ENCODE peak calls at places on chromosomes 4 and X, in eight cellular contexts. One of them, this sample, is unnamed.

GRCh38 chr4:62709618-62710252 is 1509.6 kb downstream of the ADGRL3 start:
- DNase-seq in WTC11: no peak
- DNase-seq in dorsolateral prefrontal cortex: no peak
- DNase-seq in mesothelial cell of epicardium: no peak
- DNase-seq in lower leg skin: no peak
- DNase-seq in lower lobe of right lung: no peak
- DNase-seq in tibial artery: no peak
- DNase-seq in SK-N-SH: peak
- DNase-seq in this sample: no peak

GRCh38 chr4:141713185-141713584 is 76.8 kb downstream of the IL15 start:
- DNase-seq in WTC11: no peak
- DNase-seq in dorsolateral prefrontal cortex: no peak
- DNase-seq in mesothelial cell of epicardium: no peak
- DNase-seq in lower leg skin: no peak
- DNase-seq in lower lobe of right lung: no peak
- DNase-seq in tibial artery: no peak
- DNase-seq in SK-N-SH: no peak
- DNase-seq in this sample: no peak

GRCh38 chrX:78514852-78515251 is 144.3 kb downstream of the RTL3 start:
- DNase-seq in WTC11: peak
- DNase-seq in dorsolateral prefrontal cortex: no peak
- DNase-seq in mesothelial cell of epicardium: no peak
- DNase-seq in lower leg skin: no peak
- DNase-seq in lower lobe of right lung: no peak
- DNase-seq in tibial artery: no peak
- DNase-seq in SK-N-SH: no peak
- DNase-seq in this sample: no peak

GRCh38 chr4:4854649-4855292 is 4.7 kb upstream of the MSX1 start:
- DNase-seq in WTC11: peak
- DNase-seq in dorsolateral prefrontal cortex: no peak
- DNase-seq in mesothelial cell of epicardium: no peak
- DNase-seq in lower leg skin: no peak
- DNase-seq in lower lobe of right lung: no peak
- DNase-seq in tibial artery: peak
- DNase-seq in SK-N-SH: peak
- DNase-seq in this sample: no peak

GRCh38 chrX:42119076-42119475 is 195.7 kb upstream of the CASK start:
- DNase-seq in WTC11: no peak
- DNase-seq in dorsolateral prefrontal cortex: no peak
- DNase-seq in mesothelial cell of epicardium: no peak
- DNase-seq in lower leg skin: no peak
- DNase-seq in lower lobe of right lung: no peak
- DNase-seq in tibial artery: no peak
- DNase-seq in SK-N-SH: no peak
- DNase-seq in this sample: no peak

GRCh38 chr4:109294006-109294405 is 8.5 kb downstream of the COL25A1 start:
- DNase-seq in WTC11: peak
- DNase-seq in dorsolateral prefrontal cortex: no peak
- DNase-seq in mesothelial cell of epicardium: no peak
- DNase-seq in lower leg skin: no peak
- DNase-seq in lower lobe of right lung: no peak
- DNase-seq in tibial artery: no peak
- DNase-seq in SK-N-SH: peak
- DNase-seq in this sample: no peak

GRCh38 chr4:141898336-141898735 is 262.0 kb downstream of the IL15 start:
- DNase-seq in WTC11: no peak
- DNase-seq in dorsolateral prefrontal cortex: no peak
- DNase-seq in mesothelial cell of epicardium: no peak
- DNase-seq in lower leg skin: no peak
- DNase-seq in lower lobe of right lung: no peak
- DNase-seq in tibial artery: no peak
- DNase-seq in SK-N-SH: no peak
- DNase-seq in this sample: no peak

GRCh38 chr4:38132140-38132673 is 172.0 kb downstream of the PTTG2 start:
- DNase-seq in WTC11: no peak
- DNase-seq in dorsolateral prefrontal cortex: peak
- DNase-seq in mesothelial cell of epicardium: no peak
- DNase-seq in lower leg skin: no peak
- DNase-seq in lower lobe of right lung: no peak
- DNase-seq in tibial artery: no peak
- DNase-seq in SK-N-SH: peak
- DNase-seq in this sample: peak

GRCh38 chr4:8365951-8366350 is 74.6 kb downstream of the ACOX3 start:
- DNase-seq in WTC11: no peak
- DNase-seq in dorsolateral prefrontal cortex: no peak
- DNase-seq in mesothelial cell of epicardium: no peak
- DNase-seq in lower leg skin: no peak
- DNase-seq in lower lobe of right lung: peak
- DNase-seq in tibial artery: no peak
- DNase-seq in SK-N-SH: peak
- DNase-seq in this sample: no peak

GRCh38 chr4:6095897-6096296 is 77.7 kb upstream of the C4orf50 start:
- DNase-seq in WTC11: no peak
- DNase-seq in dorsolateral prefrontal cortex: no peak
- DNase-seq in mesothelial cell of epicardium: no peak
- DNase-seq in lower leg skin: peak
- DNase-seq in lower lobe of right lung: no peak
- DNase-seq in tibial artery: peak
- DNase-seq in SK-N-SH: no peak
- DNase-seq in this sample: no peak

GRCh38 chrX:98350940-98351339 is 1467.2 kb downstream of the RPA4 start:
- DNase-seq in WTC11: no peak
- DNase-seq in dorsolateral prefrontal cortex: no peak
- DNase-seq in mesothelial cell of epicardium: no peak
- DNase-seq in lower leg skin: no peak
- DNase-seq in lower lobe of right lung: no peak
- DNase-seq in tibial artery: no peak
- DNase-seq in SK-N-SH: no peak
- DNase-seq in this sample: no peak

GRCh38 chrX:9311411-9312160 is 153.3 kb upstream of the TBL1X start:
- DNase-seq in WTC11: no peak
- DNase-seq in dorsolateral prefrontal cortex: no peak
- DNase-seq in mesothelial cell of epicardium: no peak
- DNase-seq in lower leg skin: no peak
- DNase-seq in lower lobe of right lung: no peak
- DNase-seq in tibial artery: no peak
- DNase-seq in SK-N-SH: no peak
- DNase-seq in this sample: no peak

GRCh38 chr4:4502694-4503311 is 39.0 kb downstream of the STX18 start:
- DNase-seq in WTC11: no peak
- DNase-seq in dorsolateral prefrontal cortex: no peak
- DNase-seq in mesothelial cell of epicardium: no peak
- DNase-seq in lower leg skin: no peak
- DNase-seq in lower lobe of right lung: no peak
- DNase-seq in tibial artery: no peak
- DNase-seq in SK-N-SH: no peak
- DNase-seq in this sample: no peak

GRCh38 chrX:51461053-51462050 is 35.0 kb downstream of the NUDT11 start:
- DNase-seq in WTC11: peak
- DNase-seq in dorsolateral prefrontal cortex: no peak
- DNase-seq in mesothelial cell of epicardium: no peak
- DNase-seq in lower leg skin: no peak
- DNase-seq in lower lobe of right lung: no peak
- DNase-seq in tibial artery: no peak
- DNase-seq in SK-N-SH: peak
- DNase-seq in this sample: no peak

GRCh38 chr4:146637853-146638800 is 566 bp upstream of the POU4F2 start:
- DNase-seq in WTC11: peak
- DNase-seq in dorsolateral prefrontal cortex: no peak
- DNase-seq in mesothelial cell of epicardium: no peak
- DNase-seq in lower leg skin: no peak
- DNase-seq in lower lobe of right lung: peak
- DNase-seq in tibial artery: no peak
- DNase-seq in SK-N-SH: peak
- DNase-seq in this sample: no peak

GRCh38 chr4:48943387-48943786 is 36.8 kb upstream of the OCIAD2 start:
- DNase-seq in WTC11: peak
- DNase-seq in dorsolateral prefrontal cortex: no peak
- DNase-seq in mesothelial cell of epicardium: no peak
- DNase-seq in lower leg skin: no peak
- DNase-seq in lower lobe of right lung: no peak
- DNase-seq in tibial artery: no peak
- DNase-seq in SK-N-SH: no peak
- DNase-seq in this sample: no peak

GRCh38 chr4:73127839-73128448 is 58.4 kb upstream of the COX18 start:
- DNase-seq in WTC11: peak
- DNase-seq in dorsolateral prefrontal cortex: peak
- DNase-seq in mesothelial cell of epicardium: no peak
- DNase-seq in lower leg skin: no peak
- DNase-seq in lower lobe of right lung: no peak
- DNase-seq in tibial artery: no peak
- DNase-seq in SK-N-SH: peak
- DNase-seq in this sample: no peak

GRCh38 chrX:110042521-110042920 is 39.6 kb downstream of the TMEM164 start:
- DNase-seq in WTC11: no peak
- DNase-seq in dorsolateral prefrontal cortex: no peak
- DNase-seq in mesothelial cell of epicardium: no peak
- DNase-seq in lower leg skin: no peak
- DNase-seq in lower lobe of right lung: no peak
- DNase-seq in tibial artery: no peak
- DNase-seq in SK-N-SH: no peak
- DNase-seq in this sample: no peak

GRCh38 chr4:28709821-28710330 is 1849.2 kb downstream of the STIM2 start:
- DNase-seq in WTC11: no peak
- DNase-seq in dorsolateral prefrontal cortex: no peak
- DNase-seq in mesothelial cell of epicardium: no peak
- DNase-seq in lower leg skin: no peak
- DNase-seq in lower lobe of right lung: no peak
- DNase-seq in tibial artery: no peak
- DNase-seq in SK-N-SH: no peak
- DNase-seq in this sample: no peak

GRCh38 chr4:189912170-189912569 is 28.5 kb upstream of the FRG1 start:
- DNase-seq in WTC11: no peak
- DNase-seq in dorsolateral prefrontal cortex: no peak
- DNase-seq in mesothelial cell of epicardium: no peak
- DNase-seq in lower leg skin: no peak
- DNase-seq in lower lobe of right lung: no peak
- DNase-seq in tibial artery: no peak
- DNase-seq in SK-N-SH: no peak
- DNase-seq in this sample: no peak
- TF ChIP-seq CTCF in WTC11: peak
- TF ChIP-seq CTCF in dorsolateral prefrontal cortex: no peak
- TF ChIP-seq CTCF in mesothelial cell of epicardium: no peak
- TF ChIP-seq CTCF in lower leg skin: no peak
- TF ChIP-seq CTCF in lower lobe of right lung: peak
- TF ChIP-seq CTCF in tibial artery: no peak
- TF ChIP-seq CTCF in SK-N-SH: peak
- TF ChIP-seq CTCF in this sample: peak

DNA sequence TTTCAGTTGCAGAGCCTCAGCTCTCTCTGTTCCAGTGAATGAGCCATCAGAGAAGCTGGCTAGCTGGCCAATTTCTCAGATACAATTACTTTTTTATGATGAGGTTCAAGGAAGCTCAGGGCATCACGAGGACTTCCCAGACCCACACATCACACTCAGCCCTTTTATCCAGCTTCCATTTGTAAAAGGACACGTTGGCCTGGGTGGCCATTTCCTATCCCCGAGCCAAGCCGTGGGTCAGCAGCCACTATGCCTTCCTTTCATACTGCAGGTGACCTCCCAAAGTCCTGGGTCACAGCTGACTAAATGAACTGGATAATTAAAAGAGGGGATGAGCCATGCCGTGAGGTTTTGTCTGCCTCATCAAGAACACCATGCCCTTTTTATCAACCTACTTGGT is 236.9 kb upstream of the PPARGC1A start:
- DNase-seq in WTC11: no peak
- DNase-seq in dorsolateral prefrontal cortex: no peak
- DNase-seq in mesothelial cell of epicardium: no peak
- DNase-seq in lower leg skin: no peak
- DNase-seq in lower lobe of right lung: no peak
- DNase-seq in tibial artery: no peak
- DNase-seq in SK-N-SH: no peak
- DNase-seq in this sample: no peak
- TF ChIP-seq CTCF in WTC11: no peak
- TF ChIP-seq CTCF in dorsolateral prefrontal cortex: no peak
- TF ChIP-seq CTCF in mesothelial cell of epicardium: no peak
- TF ChIP-seq CTCF in lower leg skin: no peak
- TF ChIP-seq CTCF in lower lobe of right lung: no peak
- TF ChIP-seq CTCF in tibial artery: no peak
- TF ChIP-seq CTCF in SK-N-SH: no peak
- TF ChIP-seq CTCF in this sample: no peak

DNA sequence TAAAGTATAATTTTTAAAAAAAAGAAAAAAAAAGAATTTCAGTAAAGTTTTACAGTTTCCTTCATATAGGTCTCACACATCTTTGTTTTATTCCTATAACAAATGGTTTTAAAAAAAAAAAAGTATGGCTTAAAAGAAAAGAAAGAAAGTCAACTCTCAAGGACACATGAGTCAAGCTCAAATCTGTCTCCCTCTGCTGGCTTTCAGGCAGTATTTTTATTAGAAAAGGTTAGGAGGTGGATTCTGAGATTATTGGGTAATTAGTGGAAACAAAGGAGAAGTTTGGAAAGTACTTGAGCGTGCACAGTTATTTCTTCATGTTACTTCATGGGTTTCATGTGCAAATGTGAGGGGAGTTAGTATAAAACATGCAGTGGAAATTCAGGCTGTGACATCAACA is 36.6 kb upstream of the BTC start:
- DNase-seq in WTC11: no peak
- DNase-seq in dorsolateral prefrontal cortex: no peak
- DNase-seq in mesothelial cell of epicardium: no peak
- DNase-seq in lower leg skin: no peak
- DNase-seq in lower lobe of right lung: no peak
- DNase-seq in tibial artery: no peak
- DNase-seq in SK-N-SH: no peak
- DNase-seq in this sample: no peak
- TF ChIP-seq CTCF in WTC11: no peak
- TF ChIP-seq CTCF in dorsolateral prefrontal cortex: no peak
- TF ChIP-seq CTCF in mesothelial cell of epicardium: no peak
- TF ChIP-seq CTCF in lower leg skin: no peak
- TF ChIP-seq CTCF in lower lobe of right lung: no peak
- TF ChIP-seq CTCF in tibial artery: no peak
- TF ChIP-seq CTCF in SK-N-SH: peak
- TF ChIP-seq CTCF in this sample: no peak

GRCh38 chr4:90025248-90025647 is 101.9 kb upstream of the CCSER1 start:
- DNase-seq in WTC11: no peak
- DNase-seq in dorsolateral prefrontal cortex: no peak
- DNase-seq in mesothelial cell of epicardium: no peak
- DNase-seq in lower leg skin: no peak
- DNase-seq in lower lobe of right lung: no peak
- DNase-seq in tibial artery: no peak
- DNase-seq in SK-N-SH: no peak
- DNase-seq in this sample: no peak

GRCh38 chr4:90027565-90027964 is 99.6 kb upstream of the CCSER1 start:
- DNase-seq in WTC11: no peak
- DNase-seq in dorsolateral prefrontal cortex: no peak
- DNase-seq in mesothelial cell of epicardium: no peak
- DNase-seq in lower leg skin: no peak
- DNase-seq in lower lobe of right lung: no peak
- DNase-seq in tibial artery: no peak
- DNase-seq in SK-N-SH: no peak
- DNase-seq in this sample: no peak

GRCh38 chr4:90030202-90030601 is 97.0 kb upstream of the CCSER1 start:
- DNase-seq in WTC11: no peak
- DNase-seq in dorsolateral prefrontal cortex: no peak
- DNase-seq in mesothelial cell of epicardium: no peak
- DNase-seq in lower leg skin: no peak
- DNase-seq in lower lobe of right lung: no peak
- DNase-seq in tibial artery: no peak
- DNase-seq in SK-N-SH: no peak
- DNase-seq in this sample: no peak

GRCh38 chr4:90028460-90028859 is 98.7 kb upstream of the CCSER1 start:
- DNase-seq in WTC11: no peak
- DNase-seq in dorsolateral prefrontal cortex: no peak
- DNase-seq in mesothelial cell of epicardium: no peak
- DNase-seq in lower leg skin: no peak
- DNase-seq in lower lobe of right lung: no peak
- DNase-seq in tibial artery: no peak
- DNase-seq in SK-N-SH: no peak
- DNase-seq in this sample: no peak

GRCh38 chr4:90030953-90031352 is 96.2 kb upstream of the CCSER1 start:
- DNase-seq in WTC11: peak
- DNase-seq in dorsolateral prefrontal cortex: no peak
- DNase-seq in mesothelial cell of epicardium: no peak
- DNase-seq in lower leg skin: no peak
- DNase-seq in lower lobe of right lung: no peak
- DNase-seq in tibial artery: no peak
- DNase-seq in SK-N-SH: no peak
- DNase-seq in this sample: no peak
- TF ChIP-seq CTCF in WTC11: no peak
- TF ChIP-seq CTCF in dorsolateral prefrontal cortex: no peak
- TF ChIP-seq CTCF in mesothelial cell of epicardium: no peak
- TF ChIP-seq CTCF in lower leg skin: no peak
- TF ChIP-seq CTCF in lower lobe of right lung: no peak
- TF ChIP-seq CTCF in tibial artery: no peak
- TF ChIP-seq CTCF in SK-N-SH: peak
- TF ChIP-seq CTCF in this sample: no peak